ENCODE peak calls at places on chromosome 2, in seven cellular contexts. Q is HCT116, D is mucosa of descending colon, V is dorsolateral prefrontal cortex, X is lower lobe of right lung, B is PC-9, W is hepatocyte. N is an unnamed sample.

GRCh38 chr2:203404996-203405395 is 76.8 kb downstream of the ABI2 start:
- DNase-seq in Q (peak), D (no peak), V (no peak), X (no peak), B (no peak), W (no peak), N (peak)

GRCh38 chr2:96342085-96342484 is 6.5 kb downstream of the NCAPH start:
- DNase-seq in Q (no peak), D (no peak), V (no peak), X (no peak), B (peak), W (peak), N (peak)

GRCh38 chr2:68362069-68362468 is 3.0 kb upstream of the PLEK start:
- DNase-seq in Q (peak), D (peak), V (peak), X (peak), B (peak), W (peak), N (peak)

GRCh38 chr2:101401316-101401660 is 14.0 kb upstream of the CREG2 start:
- DNase-seq in Q (no peak), D (no peak), V (no peak), X (no peak), B (no peak), W (no peak), N (no peak)

GRCh38 chr2:96325038-96325883 is at the start of gene ITPRIPL1:
- DNase-seq in Q (no peak), D (peak), V (no peak), X (no peak), B (no peak), W (peak), N (no peak)

GRCh38 chr2:72080286-72081145 is 67.1 kb downstream of the CYP26B1 start:
- DNase-seq in Q (no peak), D (no peak), V (no peak), X (no peak), B (no peak), W (no peak), N (no peak)

GRCh38 chr2:207674826-207675225 is 36.6 kb upstream of the CCNYL1 start:
- DNase-seq in Q (no peak), D (no peak), V (no peak), X (no peak), B (no peak), W (no peak), N (no peak)

GRCh38 chr2:20236496-20236895 is 11.6 kb upstream of the SDC1 start:
- DNase-seq in Q (no peak), D (no peak), V (no peak), X (no peak), B (no peak), W (no peak), N (no peak)

GRCh38 chr2:60958361-60958760 is 59.2 kb upstream of the PEX13 start:
- DNase-seq in Q (no peak), D (no peak), V (no peak), X (no peak), B (no peak), W (no peak), N (peak)

GRCh38 chr2:7190587-7191320 is 273.5 kb downstream of the RNF144A start:
- DNase-seq in Q (no peak), D (no peak), V (no peak), X (no peak), B (no peak), W (no peak), N (peak)

GRCh38 chr2:176553685-176554106 is 284.5 kb downstream of the MTX2 start:
- DNase-seq in Q (peak), D (peak), V (peak), X (peak), B (peak), W (peak), N (peak)

GRCh38 chr2:176093145-176093888 is 796 bp downstream of the HOXD13 start:
- DNase-seq in Q (no peak), D (peak), V (no peak), X (no peak), B (no peak), W (peak), N (no peak)

GRCh38 chr2:150125708-150126107 is 361.8 kb downstream of the RND3 start:
- DNase-seq in Q (no peak), D (no peak), V (no peak), X (no peak), B (no peak), W (peak), N (peak)

GRCh38 chr2:164145093-164145987 is 409.5 kb upstream of the FIGN start:
- DNase-seq in Q (no peak), D (no peak), V (no peak), X (no peak), B (no peak), W (no peak), N (peak)

GRCh38 chr2:129757366-129757914 is 222.0 kb upstream of the RAB6C start:
- DNase-seq in Q (no peak), D (no peak), V (no peak), X (no peak), B (no peak), W (no peak), N (no peak)

GRCh38 chr2:71853858-71854257 is 293.8 kb downstream of the CYP26B1 start:
- DNase-seq in Q (no peak), D (no peak), V (no peak), X (no peak), B (no peak), W (no peak), N (no peak)

GRCh38 chr2:2787301-2787907 is 456.3 kb upstream of the MYT1L start:
- DNase-seq in Q (no peak), D (no peak), V (no peak), X (no peak), B (no peak), W (no peak), N (no peak)

GRCh38 chr2:186771395-186771794 is 77.5 kb downstream of the FAM171B start:
- DNase-seq in Q (no peak), D (no peak), V (no peak), X (no peak), B (peak), W (no peak), N (no peak)
- TF ChIP-seq CTCF in Q (no peak), D (no peak), V (no peak), X (no peak), B (no peak), W (no peak), N (no peak)

GRCh38 chr2:136023416-136023815 is 38.0 kb upstream of the DARS1 start:
- DNase-seq in Q (no peak), D (no peak), V (no peak), X (no peak), B (no peak), W (no peak), N (no peak)

GRCh38 chr2:136021406-136021805 is 36.0 kb upstream of the DARS1 start:
- DNase-seq in Q (no peak), D (no peak), V (no peak), X (no peak), B (no peak), W (no peak), N (no peak)

GRCh38 chr2:136020831-136021230 is 35.4 kb upstream of the DARS1 start:
- DNase-seq in Q (no peak), D (no peak), V (no peak), X (no peak), B (no peak), W (no peak), N (no peak)

GRCh38 chr2:136022747-136023146 is 37.3 kb upstream of the DARS1 start:
- DNase-seq in Q (no peak), D (no peak), V (no peak), X (no peak), B (no peak), W (no peak), N (peak)

DNA sequence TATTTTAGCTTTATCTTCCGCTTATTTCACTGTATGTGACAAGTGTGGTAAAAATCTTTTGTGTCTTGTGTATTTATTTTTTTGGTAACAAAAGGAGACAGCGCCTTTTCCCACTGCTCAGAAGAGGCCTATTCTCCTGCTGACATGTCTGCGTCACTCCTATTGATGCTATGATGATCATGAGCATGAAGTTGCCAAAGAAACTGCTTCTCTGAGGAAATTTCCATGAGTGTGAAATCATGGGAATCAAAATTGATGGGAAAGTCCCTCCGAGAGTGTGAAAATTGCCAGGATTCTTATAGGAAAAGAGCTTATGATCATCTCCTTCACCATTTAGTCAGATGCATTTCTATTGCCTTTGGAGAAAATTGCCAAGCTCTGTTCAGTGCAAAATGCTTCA is 36.5 kb upstream of the DARS1 start:
- DNase-seq in Q (no peak), D (no peak), V (no peak), X (no peak), B (no peak), W (no peak), N (no peak)
- H3K4me3 ChIP-seq in Q (no peak), D (no peak), V (no peak), X (no peak), B (no peak), W (no peak), N (no peak)

DNA sequence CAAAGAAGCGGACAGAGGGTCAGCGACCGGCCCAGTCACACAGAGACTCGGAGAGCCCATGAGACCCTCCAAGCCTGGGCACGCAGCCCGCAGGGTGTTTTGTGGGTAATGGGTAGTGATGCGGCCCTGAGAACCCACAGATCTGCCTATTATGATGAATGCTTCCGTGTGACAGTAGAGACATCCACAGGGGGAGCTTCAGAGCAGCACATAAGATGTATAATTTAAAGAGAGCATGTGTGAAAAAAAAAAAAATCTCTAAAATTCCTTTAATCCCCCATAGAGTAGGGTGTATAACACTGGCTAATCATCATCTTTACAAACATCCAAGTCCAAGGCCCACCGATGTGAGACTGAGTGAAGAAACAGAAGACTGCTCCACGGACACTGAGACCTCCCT is 34.6 kb downstream of the BIN1 start:
- DNase-seq in Q (no peak), D (no peak), V (no peak), X (no peak), B (no peak), W (no peak), N (no peak)
- TF ChIP-seq CTCF in Q (no peak), D (no peak), V (no peak), X (no peak), B (no peak), W (no peak), N (no peak)

GRCh38 chr2:191845248-191845715 is 1.6 kb downstream of the CAVIN2 start:
- DNase-seq in Q (no peak), D (peak), V (no peak), X (peak), B (no peak), W (no peak), N (peak)
- H3K4me3 ChIP-seq in Q (no peak), D (no peak), V (peak), X (peak), B (no peak), W (no peak), N (peak)

N was measured in cardiac fibroblast.